ENCODE peak calls at places on chromosome 4, in seven cellular contexts. One of them, this sample, is unnamed.

GRCh38 chr4:87108142-87108546 is 112.3 kb downstream of the KLHL8 start:
- DNase-seq in NCI-H69: peak
- DNase-seq in EL: peak
- DNase-seq in hypothalamus: no peak
- DNase-seq in neuronal stem cell: no peak
- DNase-seq in islet precursor cell: peak
- DNase-seq in Caki2: peak
- DNase-seq in this sample: no peak

GRCh38 chr4:41611881-41612871 is 74.2 kb downstream of the LIMCH1 start:
- DNase-seq in EL: peak
- DNase-seq in islet precursor cell: peak
- DNase-seq in Caki2: peak
- DNase-seq in neuronal stem cell: peak
- DNase-seq in NCI-H69: peak
- DNase-seq in hypothalamus: peak
- DNase-seq in this sample: peak

GRCh38 chr4:165443276-165443675 is 64.5 kb downstream of the CPE start:
- DNase-seq in NCI-H69: no peak
- DNase-seq in neuronal stem cell: no peak
- DNase-seq in Caki2: peak
- DNase-seq in hypothalamus: no peak
- DNase-seq in EL: no peak
- DNase-seq in islet precursor cell: no peak
- DNase-seq in this sample: no peak

GRCh38 chr4:954211-955020 is 19.0 kb downstream of the DGKQ start:
- DNase-seq in Caki2: no peak
- DNase-seq in neuronal stem cell: no peak
- DNase-seq in islet precursor cell: peak
- DNase-seq in NCI-H69: no peak
- DNase-seq in hypothalamus: no peak
- DNase-seq in EL: no peak
- DNase-seq in this sample: no peak

GRCh38 chr4:15695240-15695699 is 7.6 kb upstream of the BST1 start:
- DNase-seq in hypothalamus: no peak
- DNase-seq in islet precursor cell: peak
- DNase-seq in NCI-H69: no peak
- DNase-seq in Caki2: peak
- DNase-seq in neuronal stem cell: peak
- DNase-seq in EL: peak
- DNase-seq in this sample: no peak

GRCh38 chr4:78902313-78902712 is 36.9 kb downstream of the PAQR3 start:
- DNase-seq in EL: no peak
- DNase-seq in neuronal stem cell: no peak
- DNase-seq in Caki2: no peak
- DNase-seq in islet precursor cell: no peak
- DNase-seq in NCI-H69: peak
- DNase-seq in hypothalamus: no peak
- DNase-seq in this sample: no peak

GRCh38 chr4:31089815-31090214 is 369.6 kb downstream of the PCDH7 start:
- DNase-seq in Caki2: peak
- DNase-seq in neuronal stem cell: no peak
- DNase-seq in NCI-H69: peak
- DNase-seq in islet precursor cell: no peak
- DNase-seq in hypothalamus: no peak
- DNase-seq in EL: no peak
- DNase-seq in this sample: no peak

GRCh38 chr4:76074468-76074867 is at the start of gene ART3:
- DNase-seq in EL: no peak
- DNase-seq in islet precursor cell: no peak
- DNase-seq in Caki2: no peak
- DNase-seq in neuronal stem cell: no peak
- DNase-seq in NCI-H69: no peak
- DNase-seq in hypothalamus: no peak
- DNase-seq in this sample: no peak

GRCh38 chr4:47716017-47716416 is 121.8 kb downstream of the CORIN start:
- DNase-seq in EL: no peak
- DNase-seq in islet precursor cell: no peak
- DNase-seq in neuronal stem cell: no peak
- DNase-seq in NCI-H69: peak
- DNase-seq in hypothalamus: no peak
- DNase-seq in Caki2: no peak
- DNase-seq in this sample: no peak